ENCODE peak calls at places on chromosomes 2 and 18, in four cellular contexts. O is upper lobe of right lung, U is brain microvascular endothelial cell, C is GM13976. W is an unnamed sample.

GRCh38 chr18:3451989-3452749 is 2.2 kb downstream of the TGIF1 start:
- DNase-seq in O (peak), C (no peak), U (peak), W (peak)

GRCh38 chr2:233062946-233063268 is 2.8 kb downstream of the INPP5D start:
- DNase-seq in C (no peak), O (peak), U (no peak), W (no peak)

GRCh38 chr2:100513650-100514049 is 43.4 kb downstream of the NMS start:
- DNase-seq in C (no peak), O (no peak), U (no peak), W (no peak)

GRCh38 chr18:48834421-48835011 is 116.2 kb downstream of the SMAD7 start:
- DNase-seq in U (peak), O (peak), C (peak), W (no peak)

GRCh38 chr2:16104345-16105177 is 164.2 kb downstream of the MYCN start:
- DNase-seq in O (no peak), C (no peak), U (no peak), W (no peak)

GRCh38 chr2:164597988-164598387 is 23.3 kb downstream of the GRB14 start:
- DNase-seq in C (no peak), O (no peak), U (no peak), W (no peak)

GRCh38 chr2:213251618-213252017 is 32.6 kb upstream of the SPAG16 start:
- DNase-seq in U (no peak), O (no peak), C (peak), W (peak)

GRCh38 chr2:207463433-207463832 is 66.3 kb upstream of the CREB1 start:
- DNase-seq in U (no peak), C (no peak), O (no peak), W (no peak)

GRCh38 chr2:96427917-96428316 is 77.2 kb downstream of the NEURL3 start:
- DNase-seq in C (no peak), O (no peak), U (peak), W (no peak)

GRCh38 chr18:48713302-48713701 is 174.5 kb downstream of the CTIF start:
- DNase-seq in C (no peak), U (no peak), O (no peak), W (no peak)

GRCh38 chr18:77086034-77086433 is 46.5 kb downstream of the MBP start:
- DNase-seq in U (peak), O (no peak), C (no peak), W (no peak)

GRCh38 chr2:171160119-171160629 is 519 bp downstream of the TLK1 start:
- DNase-seq in C (peak), O (peak), U (peak), W (peak)

GRCh38 chr2:42618972-42619371 is 50.5 kb downstream of the MTA3 start:
- DNase-seq in C (no peak), O (no peak), U (peak), W (no peak)

GRCh38 chr18:64148988-64149387 is at the start of gene LINC00305:
- DNase-seq in U (no peak), C (no peak), O (no peak), W (no peak)

GRCh38 chr2:158194229-158194628 is 92.6 kb downstream of the UPP2 start:
- DNase-seq in O (no peak), C (no peak), U (no peak), W (no peak)

GRCh38 chr18:26489881-26490280 is 58.5 kb downstream of the KCTD1 start:
- DNase-seq in O (no peak), C (no peak), U (peak), W (no peak)

GRCh38 chr2:228866044-228866443 is 405.0 kb downstream of the PID1 start:
- DNase-seq in C (no peak), O (no peak), U (no peak), W (no peak)

GRCh38 chr2:27053776-27054175 is 2.3 kb downstream of the AGBL5 start:
- DNase-seq in U (no peak), O (no peak), C (no peak), W (no peak)

GRCh38 chr18:32761231-32761785 is 11.5 kb downstream of the KLHL14 start:
- DNase-seq in C (no peak), U (no peak), O (no peak), W (no peak)

GRCh38 chr18:3806656-3807055 is 356.7 kb downstream of the TGIF1 start:
- DNase-seq in U (no peak), C (no peak), O (no peak), W (peak)

GRCh38 chr2:210072493-210072892 is 70.1 kb downstream of the RPE start:
- DNase-seq in O (no peak), U (no peak), C (no peak), W (no peak)

GRCh38 chr2:127541849-127542630 is 6.6 kb downstream of the MYO7B start:
- DNase-seq in O (no peak), C (no peak), U (no peak), W (no peak)

GRCh38 chr2:69119104-69119503 is 106.1 kb downstream of the ANTXR1 start:
- DNase-seq in U (no peak), C (no peak), O (no peak), W (no peak)

GRCh38 chr2:181977661-181978350 is 7.8 kb upstream of the PPP1R1C start:
- DNase-seq in O (no peak), U (peak), C (no peak), W (no peak)

GRCh38 chr2:207315131-207315530 is 149.4 kb upstream of the KLF7 start:
- DNase-seq in C (no peak), O (no peak), U (no peak), W (no peak)

GRCh38 chr18:75530548-75531211 is 103.2 kb upstream of the SMIM21 start:
- DNase-seq in O (no peak), C (no peak), U (no peak), W (no peak)

GRCh38 chr2:27088644-27089043 is 2.1 kb downstream of the KHK start:
- DNase-seq in U (no peak), C (no peak), O (no peak), W (no peak)

GRCh38 chr18:6728318-6728717 is 1.2 kb upstream of the ARHGAP28 start:
- DNase-seq in U (no peak), O (no peak), C (no peak), W (no peak)

GRCh38 chr18:77021075-77021474 is 111.5 kb downstream of the MBP start:
- DNase-seq in C (no peak), O (no peak), U (no peak), W (no peak)

DNA sequence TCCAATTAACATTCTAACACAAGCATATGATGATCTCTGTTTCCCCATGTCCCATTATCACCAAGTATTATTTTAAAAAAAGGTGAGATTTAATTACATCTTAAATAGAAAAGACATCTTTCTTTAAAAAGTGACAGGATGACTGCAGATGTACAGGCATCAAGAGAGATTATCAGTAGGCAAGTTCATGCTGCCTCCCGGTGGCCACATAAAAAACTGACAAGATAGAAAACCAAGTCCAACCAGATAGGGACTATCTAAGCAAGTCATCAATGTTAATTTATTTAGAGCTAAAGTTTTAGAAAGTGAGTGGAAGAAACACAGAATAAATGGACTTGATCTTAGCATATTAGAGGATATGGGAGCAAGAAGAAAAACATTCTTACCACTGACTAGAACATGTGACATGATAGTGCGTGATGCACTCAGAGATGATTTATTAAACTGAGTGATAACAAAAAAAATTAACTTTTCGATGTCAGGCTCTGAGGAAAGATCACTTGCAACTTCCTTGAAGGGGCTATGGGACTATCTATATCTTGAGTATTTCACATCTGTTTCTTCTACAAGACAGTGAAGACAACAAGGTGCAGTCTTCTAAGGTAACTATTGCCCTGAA is 5.4 kb upstream of the TDRD15 start:
- DNase-seq in C (peak), U (peak), O (no peak), W (peak)
- TF ChIP-seq CTCF in C (peak), U (peak), O (peak), W (peak)

GRCh38 chr2:130825231-130825971 is 11.3 kb upstream of the ARHGEF4 start:
- DNase-seq in U (no peak), O (peak), C (no peak), W (no peak)

GRCh38 chr2:130826821-130827501 is 9.8 kb upstream of the ARHGEF4 start:
- DNase-seq in O (peak), C (no peak), U (no peak), W (no peak)

GRCh38 chr2:130826419-130826818 is 10.3 kb upstream of the ARHGEF4 start:
- DNase-seq in O (peak), U (no peak), C (no peak), W (no peak)

GRCh38 chr2:130824492-130825061 is 12.1 kb upstream of the ARHGEF4 start:
- DNase-seq in O (peak), U (peak), C (peak), W (no peak)

DNA sequence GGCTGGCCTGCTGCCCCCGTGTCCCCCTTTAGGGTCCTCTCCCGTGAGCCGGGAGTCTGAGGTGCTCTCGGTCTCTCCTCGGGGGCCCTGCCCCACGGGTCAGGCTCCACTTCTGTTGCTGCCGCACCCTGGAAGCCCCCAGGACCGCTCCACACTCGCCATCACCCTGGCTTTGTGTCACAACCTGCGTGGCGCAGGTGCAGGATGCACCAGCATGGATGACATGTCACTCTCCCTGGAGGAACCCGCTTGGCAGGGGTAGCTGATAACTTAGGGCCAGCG is 10.8 kb upstream of the ARHGEF4 start:
- DNase-seq in U (no peak), C (no peak), O (peak), W (no peak)
- TF ChIP-seq CTCF in U (no peak), C (no peak), O (no peak), W (no peak)

DNA sequence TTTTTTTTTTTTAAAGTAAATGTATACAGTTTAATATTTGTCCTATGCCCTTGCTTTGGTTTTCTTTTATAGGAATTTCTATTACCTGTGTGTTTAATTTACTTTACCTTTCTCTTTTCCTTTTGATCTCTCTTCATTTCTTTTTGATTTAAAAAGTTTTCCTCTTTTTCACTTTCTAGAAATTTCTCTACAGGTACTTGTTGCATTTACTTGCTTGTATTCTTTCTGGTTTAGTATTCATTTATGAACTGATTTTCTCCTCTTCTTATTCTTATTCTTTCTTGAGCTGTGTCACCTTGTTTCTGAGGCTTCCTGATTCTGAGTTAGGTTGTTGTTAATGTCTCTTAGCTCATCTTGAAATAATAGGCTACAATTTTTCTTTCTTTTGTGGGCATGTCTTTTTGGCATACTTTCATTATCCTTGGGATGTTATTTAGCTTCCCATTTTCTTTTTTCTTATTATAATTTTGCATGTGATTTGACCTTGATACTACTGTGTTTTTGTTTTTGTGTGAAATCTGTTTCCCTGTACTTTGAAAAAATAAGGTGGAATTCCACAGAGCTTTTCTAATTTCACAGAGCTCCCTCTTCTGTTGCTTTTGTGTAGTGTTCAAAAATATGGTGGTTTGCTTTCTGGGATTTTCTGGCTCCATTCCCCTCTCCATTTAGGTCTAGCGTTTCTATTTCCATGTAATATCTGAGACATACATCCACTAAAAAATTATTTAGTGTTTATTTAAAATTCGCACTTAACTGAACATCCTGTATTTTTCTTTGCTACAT is 25.5 kb upstream of the ALMS1 start:
- DNase-seq in O (no peak), U (no peak), C (no peak), W (no peak)
- TF ChIP-seq CTCF in O (peak), U (peak), C (no peak), W (peak)

GRCh38 chr2:9815076-9815475 is 28.2 kb upstream of the TAF1B start:
- DNase-seq in U (no peak), O (no peak), C (no peak), W (no peak)

GRCh38 chr2:9813312-9814128 is 29.8 kb upstream of the TAF1B start:
- DNase-seq in O (peak), U (peak), C (peak), W (peak)

GRCh38 chr2:9815844-9816279 is 27.4 kb upstream of the TAF1B start:
- DNase-seq in U (no peak), O (no peak), C (no peak), W (no peak)

GRCh38 chr2:9812945-9813311 is 30.3 kb upstream of the TAF1B start:
- DNase-seq in U (no peak), C (no peak), O (no peak), W (no peak)

DNA sequence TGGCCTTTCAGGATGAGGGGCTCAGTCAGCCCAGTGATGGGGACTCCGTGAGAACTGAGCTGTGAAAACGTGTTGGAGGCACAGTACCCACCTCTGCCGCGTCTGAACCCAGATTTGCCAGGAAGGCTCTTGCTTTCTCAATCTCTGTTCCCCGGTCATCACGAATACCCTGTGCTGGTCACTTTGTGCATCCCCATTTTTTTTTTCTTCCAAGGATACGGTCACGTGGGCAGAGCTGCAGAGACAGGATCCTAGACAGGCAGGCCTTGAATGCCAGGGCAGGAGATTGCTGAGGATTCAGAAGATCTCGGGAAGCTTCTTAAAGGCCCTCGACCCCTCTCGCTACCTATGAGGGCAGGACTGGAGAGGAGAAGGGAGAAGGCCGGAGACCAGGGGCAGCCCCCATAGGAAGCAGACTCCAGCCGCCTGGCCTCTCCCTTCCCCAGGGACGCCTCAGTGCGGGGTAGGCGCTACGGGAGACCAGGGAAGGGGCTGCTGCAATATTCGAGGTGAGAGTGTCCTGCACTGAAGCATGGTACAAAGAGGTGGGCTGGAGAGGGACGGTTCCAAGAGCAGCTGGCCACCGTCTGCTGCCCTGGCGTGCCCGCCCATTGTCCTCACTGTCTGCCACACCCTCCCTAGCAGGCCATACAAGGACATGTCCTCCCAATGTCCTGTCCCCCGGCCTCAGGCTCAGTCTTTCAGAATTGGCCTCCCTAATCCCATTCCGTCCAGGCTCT is 29.0 kb upstream of the TAF1B start:
- DNase-seq in C (peak), U (no peak), O (no peak), W (no peak)
- TF ChIP-seq CTCF in C (no peak), U (no peak), O (no peak), W (peak)

GRCh38 chr2:98175811-98176210 is 88.8 kb downstream of the VWA3B start:
- DNase-seq in C (peak), O (no peak), U (no peak), W (no peak)
- TF ChIP-seq CTCF in C (peak), O (no peak), U (no peak), W (no peak)

GRCh38 chr18:50606609-50607008 is 46.7 kb downstream of the MAPK4 start:
- DNase-seq in O (no peak), C (no peak), U (no peak), W (no peak)

GRCh38 chr18:50607374-50607933 is 47.6 kb downstream of the MAPK4 start:
- DNase-seq in C (no peak), O (no peak), U (no peak), W (no peak)

GRCh38 chr18:50611529-50611941 is 51.6 kb downstream of the MAPK4 start:
- DNase-seq in O (no peak), C (no peak), U (no peak), W (no peak)

GRCh38 chr18:50614838-50615237 is 55.0 kb downstream of the MAPK4 start:
- DNase-seq in C (no peak), U (no peak), O (peak), W (no peak)

GRCh38 chr18:50610349-50610748 is 50.5 kb downstream of the MAPK4 start:
- DNase-seq in C (no peak), O (no peak), U (no peak), W (no peak)
- TF ChIP-seq CTCF in C (no peak), O (no peak), U (peak), W (no peak)

GRCh38 chr18:34764451-34764850 is 54.4 kb downstream of the DTNA start:
- DNase-seq in O (no peak), U (no peak), C (no peak), W (no peak)
- TF ChIP-seq CTCF in O (no peak), U (peak), C (no peak), W (peak)

GRCh38 chr2:178860551-178860950 is 53.3 kb upstream of the TTN start:
- DNase-seq in C (no peak), U (no peak), O (no peak), W (no peak)
- TF ChIP-seq CTCF in C (no peak), U (peak), O (peak), W (no peak)